ENCODE peak calls at places on chromosomes 5 and 9, in nine cellular contexts. E is H9; H is GM12878; T is sigmoid colon; L is A549; C is IMR-90; A is psoas muscle; K is suprapubic skin; B is CD4-positive, alpha-beta T cell. Z is an unnamed sample.

GRCh38 chr5:83377131-83377865 is 94.2 kb upstream of the VCAN start:
- DNase-seq in T (no peak), A (no peak), K (no peak), E (no peak), C (peak; percentile 92), L (no peak), B (no peak), H (no peak), Z (no peak)

GRCh38 chr5:123814796-123815479 is 303.0 kb downstream of the CSNK1G3 start:
- DNase-seq in K (no peak), E (no peak), C (peak; percentile 18), L (no peak), A (no peak), B (no peak), T (no peak), H (no peak), Z (no peak)

GRCh38 chr5:154446183-154447073 is 631 bp downstream of the SAP30L start:
- DNase-seq in A (peak; percentile 68), H (no peak), B (peak; percentile 20), C (peak; percentile 66), T (peak; percentile 83), E (peak; percentile 61), L (peak; percentile 46), K (peak; percentile 83), Z (peak; percentile 40)

GRCh38 chr5:93058309-93058708 is 522.7 kb downstream of the NR2F1-AS1 start:
- DNase-seq in B (no peak), A (no peak), T (no peak), C (peak; percentile 92), E (no peak), K (no peak), H (no peak), L (no peak), Z (no peak)

GRCh38 chr5:33170414-33170813 is 270.4 kb upstream of the TARS1 start:
- DNase-seq in B (no peak), A (no peak), C (no peak), T (no peak), K (no peak), H (no peak), E (no peak), L (no peak), Z (no peak)

GRCh38 chr9:91727316-91727861 is 222.6 kb downstream of the ROR2 start:
- DNase-seq in C (peak; percentile 56), L (peak; percentile 80), H (no peak), K (peak; percentile 49), A (no peak), E (peak; percentile 67), B (no peak), T (no peak), Z (no peak)

GRCh38 chr9:123544007-123544827 is 188.2 kb downstream of the CRB2 start:
- DNase-seq in A (no peak), C (peak; percentile 54), L (peak; percentile 33), H (no peak), E (no peak), T (no peak), K (no peak), B (no peak), Z (no peak)

GRCh38 chr5:132622608-132623007 is 35.4 kb upstream of the IL13 start:
- DNase-seq in E (no peak), L (no peak), H (no peak), T (no peak), A (no peak), C (no peak), B (no peak), K (no peak), Z (no peak)

GRCh38 chr5:1761453-1761755 is 38.2 kb downstream of the MRPL36 start:
- DNase-seq in L (no peak), H (no peak), A (no peak), K (no peak), E (no peak), T (peak; percentile 40), C (no peak), B (no peak), Z (no peak)

GRCh38 chr5:126805108-126805507 is 28.2 kb downstream of the LMNB1 start:
- DNase-seq in H (no peak), K (no peak), L (no peak), A (no peak), T (no peak), B (no peak), E (no peak), C (peak; percentile 59), Z (no peak)

GRCh38 chr5:138655530-138656245 is 80.5 kb upstream of the HSPA9 start:
- DNase-seq in B (no peak), L (no peak), A (no peak), K (no peak), T (peak; percentile 75), C (no peak), H (no peak), E (no peak), Z (no peak)

GRCh38 chr9:129697956-129698757 is 32.7 kb downstream of the PRRX2 start:
- DNase-seq in T (peak; percentile 77), L (no peak), H (no peak), B (no peak), K (peak; percentile 87), E (peak; percentile 41), C (no peak), A (peak; percentile 75), Z (no peak)

GRCh38 chr5:17182494-17182893 is 34.9 kb upstream of the BASP1 start:
- DNase-seq in A (no peak), H (no peak), E (no peak), B (no peak), K (no peak), C (peak; percentile 71), L (no peak), T (no peak), Z (no peak)

GRCh38 chr9:93419023-93419422 is 32.5 kb upstream of the FAM120A start:
- DNase-seq in B (no peak), L (no peak), A (no peak), E (no peak), H (no peak), K (no peak), C (no peak), T (no peak), Z (no peak)

GRCh38 chr9:89109666-89110065 is 69.0 kb downstream of the SHC3 start:
- DNase-seq in H (no peak), A (no peak), T (no peak), L (no peak), E (no peak), C (peak; percentile 52), K (no peak), B (no peak), Z (no peak)

GRCh38 chr5:77852514-77853352 is 76.6 kb upstream of the TBCA start:
- DNase-seq in H (peak; percentile 80), E (peak; percentile 83), L (peak; percentile 53), B (peak; percentile 4), T (peak; percentile 77), A (peak; percentile 76), K (no peak), C (peak; percentile 78), Z (no peak)

GRCh38 chr5:180135967-180136641 is 64.5 kb upstream of the RNF130 start:
- DNase-seq in T (peak; percentile 48), K (peak; percentile 50), L (no peak), B (no peak), H (no peak), A (peak; percentile 36), E (peak; percentile 28), C (no peak), Z (no peak)

GRCh38 chr5:73405691-73406090 is 42.9 kb downstream of the FOXD1 start:
- DNase-seq in E (no peak), B (no peak), C (no peak), K (no peak), A (no peak), T (no peak), L (no peak), H (no peak), Z (no peak)

GRCh38 chr9:79684711-79685575 is 113.2 kb downstream of the TLE4 start:
- DNase-seq in C (peak; percentile 55), H (no peak), L (no peak), E (no peak), B (no peak), K (no peak), T (no peak), A (no peak), Z (no peak)

GRCh38 chr9:136309101-136309801 is 5.4 kb upstream of the CCDC187 start:
- DNase-seq in L (no peak), H (peak; percentile 24), C (no peak), A (no peak), T (no peak), B (no peak), K (no peak), E (no peak), Z (no peak)
- H3K9me3 ChIP-seq in L (peaks cover under 1% of the 10 kb centered on the region), H (no peaks in the 10 kb centered on the region), C (no peaks in the 10 kb centered on the region), A (no peaks in the 10 kb centered on the region), T (no peaks in the 10 kb centered on the region), B (no peaks in the 10 kb centered on the region), K (no peaks in the 10 kb centered on the region), E (no peaks in the 10 kb centered on the region), Z (no peaks in the 10 kb centered on the region)

GRCh38 chr5:145375521-145375920 is 459.6 kb downstream of the PRELID2 start:
- DNase-seq in H (no peak), C (no peak), L (no peak), B (no peak), A (no peak), E (no peak), K (no peak), T (no peak), Z (no peak)
- H3K9me3 ChIP-seq in H (no peaks in the 10 kb centered on the region), C (peaks cover 9% of the 10 kb centered on the region), L (peaks cover 23% of the 10 kb centered on the region), B (peaks cover 6% of the 10 kb centered on the region), A (peaks cover 10% of the 10 kb centered on the region), E (no peaks in the 10 kb centered on the region), K (peaks cover 22% of the 10 kb centered on the region), T (peaks cover 24% of the 10 kb centered on the region), Z (no peaks in the 10 kb centered on the region)

GRCh38 chr9:125654121-125654520 is 52.9 kb downstream of the MAPKAP1 start:
- DNase-seq in E (no peak), L (no peak), H (no peak), C (no peak), T (no peak), A (no peak), B (no peak), K (no peak), Z (no peak)

GRCh38 chr9:125652771-125653170 is 54.2 kb downstream of the MAPKAP1 start:
- DNase-seq in A (no peak), H (no peak), C (no peak), K (no peak), B (no peak), L (no peak), T (no peak), E (no peak), Z (no peak)

GRCh38 chr9:125649826-125650225 is 57.2 kb downstream of the MAPKAP1 start:
- DNase-seq in L (no peak), K (no peak), B (no peak), H (no peak), A (no peak), T (no peak), C (no peak), E (no peak), Z (no peak)

GRCh38 chr9:125650271-125650737 is 56.7 kb downstream of the MAPKAP1 start:
- DNase-seq in A (no peak), E (no peak), C (peak; percentile 46), H (peak; percentile 96), B (no peak), L (no peak), T (no peak), K (no peak), Z (no peak)

GRCh38 chr9:125651907-125652306 is 55.1 kb downstream of the MAPKAP1 start:
- DNase-seq in T (no peak), A (no peak), C (no peak), B (no peak), E (no peak), L (no peak), K (no peak), H (no peak), Z (no peak)
- H3K9me3 ChIP-seq in T (no peaks in the 10 kb centered on the region), A (no peaks in the 10 kb centered on the region), C (no peaks in the 10 kb centered on the region), B (no peaks in the 10 kb centered on the region), E (no peaks in the 10 kb centered on the region), L (no peaks in the 10 kb centered on the region), K (no peaks in the 10 kb centered on the region), H (no peaks in the 10 kb centered on the region), Z (no peaks in the 10 kb centered on the region)

GRCh38 chr9:40926404-40927259 is 201.8 kb downstream of the FOXD4L6 start:
- DNase-seq in B (no peak), L (no peak), A (no peak), H (no peak), T (no peak), E (no peak), C (no peak), K (no peak), Z (no peak)
- H3K9me3 ChIP-seq in B (peaks cover 85% of the 10 kb centered on the region), L (peaks cover 83% of the 10 kb centered on the region), A (peaks cover 75% of the 10 kb centered on the region), H (peaks cover 9% of the 10 kb centered on the region), T (peaks cover 61% of the 10 kb centered on the region), E (peaks cover 89% of the 10 kb centered on the region), C (peaks cover 58% of the 10 kb centered on the region), K (peaks cover 83% of the 10 kb centered on the region), Z (peaks cover 56% of the 10 kb centered on the region)